ENCODE peak calls at places on chromosomes 13 and 19, in four cellular contexts. X, P, O and U are unnamed samples.

GRCh38 chr19:13100031-13100588 is 2.5 kb downstream of the LYL1 start:
- DNase-seq in X (no peak), P (peak; percentile 84), O (no peak), U (no peak)

GRCh38 chr19:3284759-3285646 is 60.5 kb downstream of the CELF5 start:
- DNase-seq in X (no peak), P (peak; percentile 72), O (peak; percentile 93), U (no peak)

GRCh38 chr19:1232652-1233360 is 5.0 kb downstream of the CBARP start:
- DNase-seq in X (no peak), P (no peak), O (no peak), U (no peak)

GRCh38 chr13:95641961-95642621 is 2.4 kb downstream of the DZIP1 start:
- DNase-seq in X (no peak), P (peak; percentile 19), O (no peak), U (peak; percentile 45)

GRCh38 chr19:5974721-5975387 is 3.1 kb downstream of the RANBP3 start:
- DNase-seq in X (no peak), P (peak; percentile 60), O (no peak), U (no peak)

GRCh38 chr19:5627395-5627904 is 4.6 kb downstream of the SAFB start:
- DNase-seq in X (no peak), P (peak; percentile 66), O (no peak), U (no peak)

GRCh38 chr19:47719047-47719885 is 6.0 kb downstream of the EHD2 start:
- DNase-seq in X (peak; percentile 91), P (no peak), O (no peak), U (no peak)

GRCh38 chr19:44754743-44755066 is 6.2 kb downstream of the BCL3 start:
- DNase-seq in X (no peak), P (no peak), O (no peak), U (no peak)

GRCh38 chr13:52127783-52128702 is 830 bp downstream of the NEK5 start:
- DNase-seq in X (peak; percentile 47), P (peak; percentile 79), O (peak; percentile 24), U (peak; percentile 17)

GRCh38 chr13:50222569-50223332 is 207.5 kb downstream of the KCNRG start:
- DNase-seq in X (no peak), P (no peak), O (no peak), U (peak; percentile 82)